ENCODE peak calls at places on chromosome 4, in five cellular contexts. C, Q, D, H and J are unnamed samples.

GRCh38 chr4:53914313-53915016 is 149.9 kb downstream of the CHIC2 start:
- DNase-seq in D (no peak), C (peak), Q (peak), H (no peak), J (no peak)

GRCh38 chr4:40675166-40675565 is 45.5 kb upstream of the RBM47 start:
- DNase-seq in D (no peak), H (no peak), Q (no peak), C (no peak), J (no peak)

GRCh38 chr4:7198440-7199128 is 6.2 kb downstream of the SORCS2 start:
- DNase-seq in D (no peak), C (no peak), Q (no peak), H (no peak), J (peak)

GRCh38 chr4:77917075-77917474 is 54.4 kb downstream of the MRPL1 start:
- DNase-seq in D (peak), H (no peak), Q (no peak), C (no peak), J (no peak)

GRCh38 chr4:96136056-96136455 is 296.2 kb downstream of the PDHA2 start:
- DNase-seq in C (no peak), Q (no peak), D (no peak), H (no peak), J (no peak)

GRCh38 chr4:159390648-159391047 is 287.8 kb downstream of the RAPGEF2 start:
- DNase-seq in C (peak), D (no peak), Q (peak), H (no peak), J (peak)

GRCh38 chr4:83771113-83771705 is 235.3 kb downstream of the GPAT3 start:
- DNase-seq in D (peak), C (peak), H (no peak), Q (peak), J (peak)

GRCh38 chr4:22556411-22556969 is 40.6 kb upstream of the ADGRA3 start:
- DNase-seq in D (no peak), Q (no peak), C (no peak), H (no peak), J (no peak)

GRCh38 chr4:100469555-100469954 is 48.3 kb downstream of the EMCN start:
- DNase-seq in D (no peak), C (no peak), H (no peak), Q (no peak), J (no peak)